ENCODE peak calls at places on chromosomes 13 and 19, in ten cellular contexts. L, X, V, Q, A, E, P, W, B and Z are unnamed samples.
A peak's percentile ranks its signal among the peaks of the same experiment; 100 is the strongest.

GRCh38 chr13:45876781-45877180 is 25.2 kb upstream of the SIAH3 start:
- DNase-seq in L (no peak), X (no peak), V (no peak), Q (no peak), A (no peak), E (no peak), P (no peak), W (no peak), B (no peak), Z (no peak)

GRCh38 chr19:1619094-1619439 is 13.8 kb upstream of the UQCR11 start:
- DNase-seq in L (no peak), X (no peak), V (no peak), Q (no peak), A (no peak), E (no peak), P (no peak), W (no peak), B (no peak), Z (no peak)

GRCh38 chr19:898663-899062 is 5.4 kb downstream of the RNU6-9 start:
- DNase-seq in L (peak; percentile 65), X (no peak), V (no peak), Q (no peak), A (no peak), E (no peak), P (peak; percentile 65), W (peak; percentile 54), B (no peak), Z (peak; percentile 49)

GRCh38 chr13:71210861-71211260 is 656.1 kb downstream of the DACH1 start:
- DNase-seq in L (no peak), X (no peak), V (no peak), Q (no peak), A (no peak), E (no peak), P (no peak), W (no peak), B (no peak), Z (no peak)

GRCh38 chr19:3142292-3142670 is 6.4 kb downstream of the GNA15 start:
- DNase-seq in L (no peak), X (peak; percentile 44), V (no peak), Q (no peak), A (no peak), E (peak; percentile 80), P (no peak), W (no peak), B (peak; percentile 51), Z (peak; percentile 47)

GRCh38 chr19:5974721-5975387 is 3.1 kb downstream of the RANBP3 start:
- DNase-seq in L (no peak), X (peak; percentile 30), V (no peak), Q (peak; percentile 13), A (no peak), E (no peak), P (peak; percentile 27), W (no peak), B (no peak), Z (no peak)

GRCh38 chr19:2822846-2823245 is 3.2 kb downstream of the ZNF554 start:
- DNase-seq in L (no peak), X (no peak), V (no peak), Q (no peak), A (no peak), E (no peak), P (no peak), W (no peak), B (no peak), Z (no peak)

GRCh38 chr13:75762066-75762937 is 126.2 kb downstream of the LMO7 start:
- DNase-seq in L (no peak), X (no peak), V (no peak), Q (no peak), A (no peak), E (no peak), P (peak; percentile 5), W (no peak), B (no peak), Z (no peak)

GRCh38 chr13:49615844-49616687 is 12.2 kb upstream of the ARL11 start:
- DNase-seq in L (no peak), X (no peak), V (no peak), Q (no peak), A (no peak), E (no peak), P (no peak), W (no peak), B (no peak), Z (no peak)

GRCh38 chr19:33438987-33439781 is 65.7 kb downstream of the CEBPG start:
- DNase-seq in L (no peak), X (no peak), V (no peak), Q (no peak), A (no peak), E (no peak), P (no peak), W (no peak), B (no peak), Z (no peak)

GRCh38 chr13:21825801-21826200 is 154.9 kb downstream of the FGF9 start:
- DNase-seq in L (no peak), X (no peak), V (no peak), Q (no peak), A (no peak), E (no peak), P (no peak), W (no peak), B (no peak), Z (no peak)

GRCh38 chr19:4939466-4939865 is 29.4 kb upstream of the KDM4B start:
- DNase-seq in L (no peak), X (no peak), V (no peak), Q (no peak), A (no peak), E (no peak), P (no peak), W (no peak), B (no peak), Z (no peak)

GRCh38 chr19:44723952-44724319 is 24.6 kb upstream of the BCL3 start:
- DNase-seq in L (peak; percentile 82), X (peak; percentile 72), V (peak; percentile 78), Q (peak; percentile 70), A (peak; percentile 77), E (peak; percentile 80), P (peak; percentile 86), W (peak; percentile 85), B (no peak), Z (peak; percentile 81)